ENCODE peak calls at places on chromosomes 3 and 15, in four cellular contexts. One of them, this sample, is unnamed.

GRCh38 chr3:57738406-57738805 is 17.7 kb upstream of the SLMAP start:
- DNase-seq in activated CD8-positive, alpha-beta memory T cell treated with anti-CD3 and anti-CD28 coated beads for 1 hour: no peak
- DNase-seq in MV-4-11: no peak
- DNase-seq in cerebellum: no peak
- DNase-seq in this sample: no peak

GRCh38 chr3:83842511-83842910 is 1116.3 kb upstream of the CADM2 start:
- DNase-seq in MV-4-11: no peak
- DNase-seq in activated CD8-positive, alpha-beta memory T cell treated with anti-CD3 and anti-CD28 coated beads for 1 hour: no peak
- DNase-seq in cerebellum: no peak
- DNase-seq in this sample: no peak

GRCh38 chr15:99257107-99257750 is 5.9 kb downstream of the LRRC28 start:
- DNase-seq in activated CD8-positive, alpha-beta memory T cell treated with anti-CD3 and anti-CD28 coated beads for 1 hour: no peak
- DNase-seq in cerebellum: no peak
- DNase-seq in MV-4-11: no peak
- DNase-seq in this sample: no peak

GRCh38 chr15:93566777-93567176 is 477.8 kb upstream of the RGMA start:
- DNase-seq in activated CD8-positive, alpha-beta memory T cell treated with anti-CD3 and anti-CD28 coated beads for 1 hour: no peak
- DNase-seq in MV-4-11: no peak
- DNase-seq in cerebellum: no peak
- DNase-seq in this sample: peak

GRCh38 chr15:63500265-63501250 is 3.8 kb upstream of the USP3 start:
- DNase-seq in MV-4-11: peak
- DNase-seq in cerebellum: no peak
- DNase-seq in activated CD8-positive, alpha-beta memory T cell treated with anti-CD3 and anti-CD28 coated beads for 1 hour: no peak
- DNase-seq in this sample: no peak

GRCh38 chr15:68326711-68327412 is 49.3 kb downstream of the FEM1B start:
- DNase-seq in cerebellum: no peak
- DNase-seq in MV-4-11: peak
- DNase-seq in activated CD8-positive, alpha-beta memory T cell treated with anti-CD3 and anti-CD28 coated beads for 1 hour: no peak
- DNase-seq in this sample: no peak

GRCh38 chr3:98846101-98846500 is 55.4 kb downstream of the DCBLD2 start:
- DNase-seq in cerebellum: no peak
- DNase-seq in MV-4-11: no peak
- DNase-seq in activated CD8-positive, alpha-beta memory T cell treated with anti-CD3 and anti-CD28 coated beads for 1 hour: no peak
- DNase-seq in this sample: no peak

GRCh38 chr3:28008235-28008634 is 233.2 kb upstream of the CMC1 start:
- DNase-seq in cerebellum: no peak
- DNase-seq in MV-4-11: no peak
- DNase-seq in activated CD8-positive, alpha-beta memory T cell treated with anti-CD3 and anti-CD28 coated beads for 1 hour: no peak
- DNase-seq in this sample: no peak

GRCh38 chr15:25824618-25825017 is 38.5 kb downstream of the ATP10A start:
- DNase-seq in cerebellum: no peak
- DNase-seq in MV-4-11: no peak
- DNase-seq in activated CD8-positive, alpha-beta memory T cell treated with anti-CD3 and anti-CD28 coated beads for 1 hour: no peak
- DNase-seq in this sample: no peak

GRCh38 chr3:173410836-173411235 is 13.3 kb downstream of the NLGN1 start:
- DNase-seq in activated CD8-positive, alpha-beta memory T cell treated with anti-CD3 and anti-CD28 coated beads for 1 hour: no peak
- DNase-seq in cerebellum: peak
- DNase-seq in MV-4-11: no peak
- DNase-seq in this sample: peak

GRCh38 chr15:43465105-43465504 is 27.9 kb downstream of the TP53BP1 start:
- DNase-seq in activated CD8-positive, alpha-beta memory T cell treated with anti-CD3 and anti-CD28 coated beads for 1 hour: no peak
- DNase-seq in MV-4-11: peak
- DNase-seq in cerebellum: no peak
- DNase-seq in this sample: no peak

GRCh38 chr3:46351646-46352045 is 2.3 kb upstream of the CCR2 start:
- DNase-seq in activated CD8-positive, alpha-beta memory T cell treated with anti-CD3 and anti-CD28 coated beads for 1 hour: no peak
- DNase-seq in cerebellum: no peak
- DNase-seq in MV-4-11: no peak
- DNase-seq in this sample: no peak